ENCODE peak calls at places on chromosomes 7 and 10, in nine cellular contexts. H, U, O, R, P, C, Z, G and W are unnamed samples.

GRCh38 chr10:86082556-86082955 is 284.0 kb downstream of the GRID1 start:
- DNase-seq in Z (no peak), G (no peak), C (no peak), P (no peak), R (no peak), H (no peak), U (no peak), O (no peak), W (no peak)

GRCh38 chr7:105003275-105003674 is 10.7 kb upstream of the KMT2E start:
- DNase-seq in G (no peak), C (peak; percentile 46), O (no peak), R (peak; percentile 68), H (peak; percentile 23), P (no peak), Z (no peak), U (peak; percentile 78), W (no peak)

GRCh38 chr7:36076073-36076472 is 77.0 kb upstream of the EEPD1 start:
- DNase-seq in O (no peak), R (no peak), G (peak; percentile 65), U (no peak), C (no peak), Z (no peak), H (no peak), P (no peak), W (peak; percentile 54)

GRCh38 chr7:101754432-101755159 is 62.8 kb upstream of the CUX1 start:
- DNase-seq in Z (no peak), U (peak; percentile 15), C (no peak), R (peak; percentile 2), O (no peak), P (no peak), G (no peak), H (no peak), W (no peak)

GRCh38 chr7:114051871-114052324 is 133.1 kb upstream of the PPP1R3A start:
- DNase-seq in U (no peak), O (no peak), R (no peak), P (no peak), C (no peak), G (no peak), H (no peak), Z (no peak), W (no peak)

GRCh38 chr10:102230264-102230860 is 4.3 kb downstream of the ELOVL3 start:
- DNase-seq in O (no peak), C (peak; percentile 58), R (no peak), P (peak; percentile 10), Z (peak; percentile 17), G (peak; percentile 53), U (peak; percentile 58), H (no peak), W (peak; percentile 65)

GRCh38 chr7:131774419-131775220 is 218.2 kb upstream of the PODXL start:
- DNase-seq in C (no peak), O (no peak), G (no peak), R (no peak), Z (no peak), P (no peak), H (no peak), U (peak; percentile 48), W (no peak)

GRCh38 chr10:100037758-100038315 is 28.1 kb upstream of the DNMBP start:
- DNase-seq in G (no peak), O (no peak), H (no peak), U (peak; percentile 47), C (no peak), Z (no peak), P (no peak), R (no peak), W (no peak)

GRCh38 chr7:69025249-69025648 is 573.0 kb upstream of the AUTS2 start:
- DNase-seq in O (no peak), P (no peak), C (no peak), U (no peak), Z (no peak), H (no peak), G (no peak), R (no peak), W (no peak)

GRCh38 chr7:149775176-149775556 is 1.8 kb upstream of the ZNF467 start:
- DNase-seq in G (no peak), P (no peak), H (no peak), U (no peak), Z (no peak), R (no peak), C (no peak), O (no peak), W (no peak)

GRCh38 chr10:95415631-95416031 is 124.8 kb upstream of the PDLIM1 start:
- DNase-seq in G (no peak), C (no peak), H (no peak), U (no peak), R (no peak), P (no peak), O (no peak), Z (no peak), W (no peak)

GRCh38 chr10:109866168-109866994 is 56.9 kb downstream of the XPNPEP1 start:
- DNase-seq in Z (no peak), U (no peak), H (no peak), P (no peak), G (no peak), C (peak; percentile 20), O (no peak), R (no peak), W (no peak)

GRCh38 chr7:80014507-80014906 is 120.1 kb upstream of the GNAI1 start:
- DNase-seq in R (no peak), C (no peak), O (no peak), P (no peak), H (no peak), G (no peak), U (peak; percentile 34), Z (no peak), W (no peak)

GRCh38 chr10:15068802-15069201 is 19.8 kb downstream of the ACBD7 start:
- DNase-seq in H (no peak), R (no peak), C (no peak), P (no peak), U (peak; percentile 76), O (no peak), G (no peak), Z (no peak), W (no peak)

GRCh38 chr7:2166625-2167280 is 66.0 kb downstream of the MAD1L1 start:
- DNase-seq in C (no peak), P (no peak), H (no peak), G (no peak), R (no peak), Z (no peak), U (no peak), O (no peak), W (no peak)

GRCh38 chr7:4738711-4739527 is 36.5 kb upstream of the AP5Z1 start:
- DNase-seq in G (no peak), U (peak; percentile 77), O (no peak), C (peak; percentile 54), R (peak; percentile 73), Z (no peak), H (no peak), P (no peak), W (no peak)

GRCh38 chr7:42097756-42098155 is 139.3 kb downstream of the GLI3 start:
- DNase-seq in U (peak; percentile 96), Z (no peak), G (no peak), C (no peak), P (no peak), O (no peak), R (peak; percentile 78), H (no peak), W (no peak)

GRCh38 chr10:122154733-122155366 is 116.2 kb upstream of the BTBD16 start:
- DNase-seq in O (no peak), C (no peak), R (no peak), Z (no peak), H (peak; percentile 86), U (peak; percentile 40), P (no peak), G (no peak), W (no peak)

GRCh38 chr7:42232275-42232674 is 4.7 kb downstream of the GLI3 start:
- DNase-seq in C (no peak), P (no peak), Z (no peak), U (peak; percentile 94), O (no peak), H (no peak), R (peak; percentile 60), G (no peak), W (no peak)

GRCh38 chr10:129768437-129769355 is 195.4 kb downstream of the EBF3 start:
- DNase-seq in Z (no peak), H (no peak), C (no peak), U (no peak), O (no peak), P (no peak), R (no peak), G (no peak), W (no peak)

GRCh38 chr7:50342616-50343114 is 38.1 kb downstream of the IKZF1 start:
- DNase-seq in O (no peak), H (no peak), R (no peak), Z (no peak), U (no peak), P (no peak), C (no peak), G (peak; percentile 44), W (no peak)

GRCh38 chr10:18472977-18473376 is 178.4 kb downstream of the NSUN6 start:
- DNase-seq in C (peak; percentile 22), G (peak; percentile 36), H (no peak), O (no peak), U (no peak), P (no peak), Z (no peak), R (no peak), W (peak; percentile 60)

GRCh38 chr10:70174058-70174741 is 3.9 kb upstream of the SAR1A start:
- DNase-seq in O (no peak), U (peak; percentile 37), Z (no peak), P (peak; percentile 9), G (no peak), R (no peak), H (no peak), C (no peak), W (no peak)

GRCh38 chr7:55134786-55135185 is 116.0 kb downstream of the EGFR start:
- DNase-seq in P (no peak), G (no peak), U (no peak), C (no peak), R (no peak), H (no peak), O (no peak), Z (no peak), W (no peak)

GRCh38 chr7:141071855-141072547 is 1.9 kb upstream of the TMEM178B start:
- DNase-seq in P (no peak), C (no peak), Z (no peak), O (no peak), H (peak; percentile 24), U (no peak), G (peak; percentile 24), R (no peak), W (peak; percentile 35)

GRCh38 chr7:33050425-33051318 is 11.9 kb downstream of the NT5C3A start:
- DNase-seq in G (peak; percentile 17), H (no peak), Z (no peak), P (no peak), U (peak; percentile 70), R (no peak), O (no peak), C (no peak), W (peak; percentile 35)

GRCh38 chr10:31604141-31604540 is 285.1 kb downstream of the ZEB1 start:
- DNase-seq in H (no peak), P (no peak), U (no peak), R (no peak), C (no peak), O (no peak), G (no peak), Z (no peak), W (peak; percentile 43)